ENCODE peak calls at places on chromosome 4, in four cellular contexts. D is coronary artery, T is vagina, K is OCI-LY7. X is an unnamed sample.

GRCh38 chr4:188106454-188106853 is 2.9 kb downstream of the TRIML2 start:
- DNase-seq in D (no peak), T (no peak), K (no peak), X (no peak)

GRCh38 chr4:27429260-27429970 is 568.8 kb downstream of the STIM2 start:
- DNase-seq in D (no peak), T (no peak), K (no peak), X (no peak)

GRCh38 chr4:133151301-133151680 is 2.2 kb downstream of the PCDH10 start:
- DNase-seq in D (peak), T (no peak), K (no peak), X (no peak)

GRCh38 chr4:3790006-3790561 is 23.9 kb downstream of the ADRA2C start:
- DNase-seq in D (no peak), T (no peak), K (no peak), X (no peak)

GRCh38 chr4:170198742-170199141 is 109.0 kb upstream of the AADAT start:
- DNase-seq in D (no peak), T (no peak), K (no peak), X (no peak)

GRCh38 chr4:120672558-120673147 is 249.9 kb downstream of the PRDM5 start:
- DNase-seq in D (no peak), T (no peak), K (no peak), X (no peak)

GRCh38 chr4:14143892-14144291 is 516.4 kb upstream of the BOD1L1 start:
- DNase-seq in D (no peak), T (no peak), K (peak), X (peak)

GRCh38 chr4:185559913-185560281 is 24.6 kb upstream of the PDLIM3 start:
- DNase-seq in D (no peak), T (no peak), K (no peak), X (peak)

GRCh38 chr4:7539659-7540058 is 104.9 kb upstream of the PSAPL1 start:
- DNase-seq in D (no peak), T (no peak), K (peak), X (peak)

GRCh38 chr4:52560844-52561280 is 98.2 kb downstream of the USP46 start:
- DNase-seq in D (no peak), T (no peak), K (no peak), X (no peak)

GRCh38 chr4:118849867-118850812 is 14.2 kb upstream of the SEC24D start:
- DNase-seq in D (no peak), T (no peak), K (peak), X (peak)

GRCh38 chr4:26023191-26023972 is 109.4 kb downstream of the SMIM20 start:
- DNase-seq in D (no peak), T (no peak), K (no peak), X (no peak)

GRCh38 chr4:83686166-83686565 is 150.3 kb downstream of the GPAT3 start:
- DNase-seq in D (no peak), T (no peak), K (no peak), X (no peak)

DNA sequence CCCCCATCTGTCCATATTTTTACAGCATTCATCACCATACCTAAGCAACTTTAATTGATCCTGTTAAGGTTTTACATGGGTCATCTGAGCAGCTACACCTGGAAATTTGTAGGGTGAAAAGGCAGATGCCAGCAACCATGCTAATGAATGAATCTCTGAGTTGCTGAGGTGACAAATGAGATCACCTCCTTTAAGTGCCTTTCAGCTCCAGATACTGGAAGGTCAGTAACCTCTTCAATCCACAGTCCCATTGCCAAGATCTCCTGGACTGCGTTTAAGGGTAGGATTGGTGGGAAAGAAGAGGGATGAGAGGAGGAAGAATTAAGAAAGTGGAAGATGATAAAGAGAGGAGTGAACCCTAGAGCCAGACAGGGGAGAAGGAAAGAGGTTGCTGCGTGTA is 8.5 kb upstream of the BMP3 start:
- DNase-seq in D (no peak), T (no peak), K (no peak), X (no peak)
- TF ChIP-seq CTCF in D (no peak), T (no peak), K (no peak), X (no peak)

DNA sequence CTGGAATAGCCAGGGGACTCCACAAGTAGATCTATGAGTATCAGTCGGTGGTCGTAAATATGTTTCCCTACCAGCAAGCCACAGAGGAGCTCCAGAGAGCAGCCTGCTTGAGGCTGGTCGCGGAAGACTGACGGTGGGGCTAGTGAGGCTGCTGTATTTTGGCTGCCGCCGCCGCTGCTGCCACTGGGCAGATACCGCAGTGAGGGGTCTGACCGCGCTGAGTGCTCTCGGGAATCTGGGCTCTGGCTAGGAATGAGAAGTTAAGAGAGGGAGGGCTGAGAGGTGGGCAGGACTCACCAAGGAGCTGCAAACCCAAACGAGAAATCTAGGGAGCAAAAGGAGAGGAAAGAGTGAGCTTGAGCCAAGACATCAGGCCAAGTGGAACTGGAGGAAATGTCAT is at the start of gene EXOC1L:
- DNase-seq in D (no peak), T (no peak), K (no peak), X (no peak)
- TF ChIP-seq CTCF in D (no peak), T (no peak), K (no peak), X (no peak)

GRCh38 chr4:134906404-134907023 is 704.9 kb upstream of the PABPC4L start:
- DNase-seq in D (no peak), T (no peak), K (no peak), X (no peak)
- TF ChIP-seq CTCF in D (no peak), T (no peak), K (peak), X (no peak)

DNA sequence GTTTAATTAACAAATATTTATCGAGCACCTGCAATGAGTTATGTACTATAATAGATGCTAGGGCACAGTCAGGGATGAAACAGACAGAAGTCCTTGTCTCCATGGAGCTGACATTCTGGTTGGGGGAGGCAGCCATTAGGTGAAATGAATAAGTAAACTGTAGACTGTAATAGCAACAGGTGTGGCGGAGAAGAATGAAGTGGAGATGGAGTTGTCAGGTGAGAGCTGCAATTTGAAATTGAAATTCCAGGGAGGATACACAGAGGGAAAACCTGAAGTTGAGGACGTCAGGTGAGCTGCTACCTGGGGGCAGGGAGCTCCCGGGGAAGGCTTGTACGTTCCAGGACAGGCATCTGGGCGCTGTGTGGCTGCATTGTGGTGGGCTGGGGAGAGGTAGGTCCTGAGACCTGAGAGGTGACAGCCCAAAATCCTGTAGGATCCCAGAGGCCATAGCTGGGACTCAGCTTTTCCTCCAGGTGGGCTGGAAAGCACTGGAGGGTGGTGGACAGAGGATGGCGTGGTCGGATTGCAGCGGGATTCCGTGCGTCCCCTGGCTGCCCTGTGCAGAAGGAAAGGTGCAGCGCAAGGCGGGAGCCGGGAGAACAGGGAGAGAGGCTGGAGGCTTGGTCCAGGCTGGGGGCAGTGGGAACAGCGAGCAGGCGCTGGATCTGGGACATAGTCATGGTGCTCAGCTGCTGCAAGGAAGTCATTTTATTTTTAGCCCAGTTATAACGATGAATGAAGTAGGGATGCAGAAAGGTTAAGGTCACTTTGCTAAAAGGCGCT is 24.8 kb downstream of the CYTL1 start:
- DNase-seq in D (no peak), T (no peak), K (no peak), X (no peak)
- TF ChIP-seq CTCF in D (no peak), T (no peak), K (no peak), X (no peak)

GRCh38 chr4:161642708-161643107 is 521.1 kb downstream of the FSTL5 start:
- DNase-seq in D (no peak), T (no peak), K (no peak), X (no peak)
- TF ChIP-seq CTCF in D (no peak), T (no peak), K (peak), X (peak)

GRCh38 chr4:38145741-38146140 is 185.5 kb downstream of the PTTG2 start:
- DNase-seq in D (no peak), T (no peak), K (no peak), X (no peak)

GRCh38 chr4:38146383-38146782 is 186.2 kb downstream of the PTTG2 start:
- DNase-seq in D (no peak), T (no peak), K (no peak), X (no peak)

GRCh38 chr4:38141808-38142500 is 181.8 kb downstream of the PTTG2 start:
- DNase-seq in D (peak), T (no peak), K (no peak), X (no peak)

GRCh38 chr4:38144029-38144428 is 183.8 kb downstream of the PTTG2 start:
- DNase-seq in D (no peak), T (no peak), K (no peak), X (no peak)

DNA sequence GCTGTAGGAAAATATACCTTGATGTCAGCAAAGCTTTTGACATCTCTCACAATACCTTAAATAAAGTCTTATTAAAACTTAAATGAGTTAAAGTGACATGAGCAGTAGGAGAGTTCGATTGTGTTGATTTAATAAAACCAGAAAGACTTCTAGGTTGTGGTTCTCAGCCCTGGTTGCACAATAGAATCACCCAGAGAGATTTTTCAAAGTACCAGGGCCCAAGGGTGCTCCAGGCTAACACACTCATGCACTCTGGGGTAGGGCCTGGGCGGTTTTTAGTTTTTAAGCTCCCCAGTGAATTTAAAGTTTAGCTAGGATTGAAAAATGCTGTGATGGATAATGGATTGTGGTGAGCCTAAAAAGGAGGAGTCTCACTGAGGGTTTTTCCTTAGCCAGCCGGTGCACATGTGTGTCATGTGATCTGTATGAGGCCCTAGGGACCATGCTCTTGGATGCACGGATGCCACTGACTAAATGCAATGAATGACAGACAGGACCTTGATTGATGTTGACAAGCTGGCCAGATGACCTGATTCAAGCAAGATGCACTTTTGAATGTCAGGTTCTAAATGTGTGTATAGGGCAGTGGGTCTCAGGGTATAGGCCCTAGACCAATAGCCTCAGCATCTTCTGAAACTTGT is 185.0 kb downstream of the PTTG2 start:
- DNase-seq in D (no peak), T (no peak), K (no peak), X (no peak)
- TF ChIP-seq CTCF in D (no peak), T (no peak), K (no peak), X (no peak)

GRCh38 chr4:173288698-173289350 is 45.3 kb downstream of the HMGB2 start:
- DNase-seq in D (no peak), T (no peak), K (no peak), X (no peak)
- TF ChIP-seq CTCF in D (no peak), T (no peak), K (peak), X (no peak)

DNA sequence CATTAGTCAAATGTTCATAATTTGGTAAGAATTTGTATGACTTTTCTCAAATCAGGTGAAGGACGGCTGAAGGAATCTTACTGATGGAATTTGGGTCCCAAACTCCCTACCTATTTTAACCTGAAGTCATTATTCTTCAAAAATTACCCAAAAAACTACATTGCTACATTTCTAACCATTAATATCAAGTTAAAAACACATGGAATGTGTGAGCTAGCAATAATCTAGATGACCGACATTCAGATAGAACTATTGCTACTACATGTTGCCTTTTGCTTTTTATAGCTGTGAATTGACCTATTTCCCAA is 25.3 kb upstream of the WWC2 start:
- DNase-seq in D (no peak), T (no peak), K (no peak), X (no peak)
- TF ChIP-seq CTCF in D (no peak), T (no peak), K (peak), X (no peak)

X was measured in GM12865.